ENCODE peak calls at places on chromosomes 4 and X, in seven cellular contexts. W is stimulated activated CD4-positive, alpha-beta T cell treated with anti-CD3 and anti-CD28 coated beads, Interleukin-1b, Interleukin-23, amount 100 ng/mL, for 48 hours; F is brain microvascular endothelial cell; U is endothelial cell; Q is neural crest cell; Z is occipital lobe; R is AG09309. M is an unnamed sample.

GRCh38 chr4:96009720-96010119 is 169.8 kb downstream of the PDHA2 start:
- DNase-seq in W (no peak), Q (no peak), R (no peak), F (no peak), Z (no peak), U (no peak), M (no peak)

GRCh38 chr4:186724048-186724860 is 598 bp upstream of the FAT1 start:
- DNase-seq in R (no peak), F (peak), U (peak), Z (no peak), Q (peak), W (no peak), M (peak)

GRCh38 chrX:18210470-18210869 is 10.2 kb downstream of the BEND2 start:
- DNase-seq in F (no peak), U (no peak), W (no peak), Q (no peak), Z (no peak), R (no peak), M (peak)

GRCh38 chr4:121479801-121480200 is 99.0 kb upstream of the QRFPR start:
- DNase-seq in Q (no peak), W (no peak), R (no peak), F (no peak), U (no peak), Z (no peak), M (no peak)

GRCh38 chrX:16138108-16138427 is 14.7 kb downstream of the GRPR start:
- DNase-seq in U (no peak), W (no peak), Z (no peak), Q (no peak), R (no peak), F (no peak), M (no peak)

GRCh38 chr4:100208459-100208858 is 18.2 kb upstream of the DDIT4L start:
- DNase-seq in F (no peak), Z (no peak), W (no peak), R (no peak), U (no peak), Q (no peak), M (no peak)

GRCh38 chr4:10478621-10479020 is 21.4 kb upstream of the ZNF518B start:
- DNase-seq in Q (no peak), Z (no peak), W (no peak), F (no peak), R (no peak), U (no peak), M (no peak)

GRCh38 chrX:46408553-46409407 is 136.4 kb downstream of the ZNF674 start:
- DNase-seq in F (peak), Q (peak), Z (peak), W (peak), R (peak), U (peak), M (peak)

GRCh38 chr4:62644372-62644771 is 1444.2 kb downstream of the ADGRL3 start:
- DNase-seq in W (no peak), F (peak), Q (no peak), U (peak), R (no peak), Z (no peak), M (peak)

GRCh38 chr4:123506311-123506685 is 109.7 kb downstream of the SPRY1 start:
- DNase-seq in R (no peak), Z (no peak), U (no peak), W (no peak), Q (peak), F (no peak), M (no peak)

GRCh38 chrX:38879631-38880220 is 78.5 kb downstream of the MID1IP1 start:
- DNase-seq in R (no peak), W (no peak), Z (no peak), U (no peak), Q (no peak), F (no peak), M (no peak)

GRCh38 chr4:135533053-135533452 is 1331.5 kb upstream of the PABPC4L start:
- DNase-seq in R (no peak), Q (no peak), Z (no peak), U (no peak), F (no peak), W (no peak), M (no peak)

GRCh38 chr4:173514641-173515217 is 15.3 kb downstream of the HAND2 start:
- DNase-seq in Z (no peak), Q (no peak), F (no peak), R (no peak), W (no peak), U (no peak), M (peak)

GRCh38 chr4:87442889-87443288 is 20.5 kb downstream of the NUDT9 start:
- DNase-seq in W (no peak), U (no peak), F (no peak), R (no peak), Z (no peak), Q (no peak), M (no peak)

GRCh38 chr4:165325732-165326512 is 1.5 kb upstream of the MSMO1 start:
- DNase-seq in Z (no peak), W (no peak), R (no peak), Q (no peak), F (peak), U (no peak), M (peak)

GRCh38 chrX:32582729-32583128 is 628.6 kb downstream of the DMD start:
- DNase-seq in F (no peak), Z (no peak), U (no peak), Q (no peak), W (no peak), R (no peak), M (no peak)

GRCh38 chrX:105483011-105483410 is 262.5 kb upstream of the TEX13A start:
- DNase-seq in R (no peak), W (no peak), F (peak), Z (no peak), U (no peak), Q (no peak), M (no peak)

GRCh38 chr4:104444685-104445084 is 50.0 kb downstream of the CXXC4 start:
- DNase-seq in R (no peak), F (no peak), W (no peak), U (no peak), Z (no peak), Q (no peak), M (no peak)

GRCh38 chr4:128386761-128387599 is 99.4 kb upstream of the PGRMC2 start:
- DNase-seq in Z (peak), U (no peak), Q (no peak), R (peak), W (no peak), F (peak), M (no peak)

GRCh38 chr4:182829196-182829595 is 88.0 kb downstream of the DCTD start:
- DNase-seq in Z (no peak), Q (no peak), F (no peak), U (no peak), R (no peak), W (no peak), M (no peak)

GRCh38 chrX:72394518-72395163 is 88.9 kb upstream of the CITED1 start:
- DNase-seq in U (no peak), F (peak), Q (no peak), R (peak), Z (peak), W (no peak), M (no peak)

GRCh38 chr4:147933316-147933715 is 201.4 kb downstream of the ARHGAP10 start:
- DNase-seq in F (no peak), U (peak), W (no peak), Z (no peak), R (no peak), Q (no peak), M (no peak)

GRCh38 chr4:155593793-155594192 is 72.9 kb upstream of the GUCY1A1 start:
- DNase-seq in R (no peak), F (no peak), Q (no peak), W (no peak), U (no peak), Z (no peak), M (no peak)

GRCh38 chrX:1027133-1027532 is 185.3 kb downstream of the CRLF2 start:
- DNase-seq in R (no peak), U (no peak), F (no peak), W (no peak), Q (no peak), Z (no peak), M (no peak)

GRCh38 chr4:27056281-27056680 is 195.6 kb downstream of the STIM2 start:
- DNase-seq in R (no peak), Z (no peak), F (no peak), U (no peak), Q (no peak), W (no peak), M (no peak)

GRCh38 chrX:78316310-78316709 is 11.1 kb downstream of the CYSLTR1 start:
- DNase-seq in R (no peak), F (no peak), Q (no peak), U (no peak), W (no peak), Z (no peak), M (no peak)

GRCh38 chr4:168907119-168907698 is 102.8 kb downstream of the CBR4 start:
- DNase-seq in W (no peak), Q (no peak), R (no peak), F (peak), U (no peak), Z (no peak), M (no peak)

GRCh38 chr4:3304831-3305609 is 12.2 kb downstream of the RGS12 start:
- DNase-seq in W (no peak), F (no peak), Z (no peak), Q (no peak), U (no peak), R (no peak), M (no peak)

GRCh38 chr4:94649381-94650128 is 108.2 kb upstream of the BMPR1B start:
- DNase-seq in Q (no peak), Z (no peak), F (no peak), U (no peak), W (no peak), R (no peak), M (no peak)

GRCh38 chr4:144338834-144339233 is 198.3 kb upstream of the GYPA start:
- DNase-seq in R (no peak), W (no peak), Z (no peak), U (no peak), F (no peak), Q (no peak), M (no peak)

GRCh38 chrX:136204571-136204970 is 46.6 kb downstream of the MAP7D3 start:
- DNase-seq in Z (no peak), R (no peak), U (peak), F (peak), W (no peak), Q (no peak), M (no peak)

GRCh38 chr4:189940178-189941004 is at the start of gene FRG1:
- DNase-seq in W (peak), Q (peak), U (peak), R (peak), F (peak), Z (no peak), M (peak)

GRCh38 chrX:19840899-19841648 is 46.3 kb downstream of the SH3KBP1 start:
- DNase-seq in Z (no peak), W (peak), Q (no peak), U (no peak), F (no peak), R (no peak), M (no peak)

GRCh38 chr4:94577136-94577535 is 125.4 kb downstream of the PDLIM5 start:
- DNase-seq in F (peak), Z (peak), W (no peak), U (no peak), Q (no peak), R (no peak), M (peak)

GRCh38 chr4:73446336-73446938 is 10.4 kb downstream of the AFP start:
- DNase-seq in Q (no peak), U (peak), R (no peak), F (peak), Z (no peak), W (no peak), M (no peak)

GRCh38 chr4:20987191-20987590 is 286.9 kb downstream of the PACRGL start:
- DNase-seq in W (no peak), R (no peak), Q (no peak), F (no peak), U (no peak), Z (no peak), M (no peak)

GRCh38 chrX:120536056-120536455 is 24.7 kb downstream of the CUL4B start:
- DNase-seq in U (no peak), R (no peak), Q (no peak), W (no peak), F (no peak), Z (no peak), M (no peak)

GRCh38 chr4:40720931-40721330 is 28.8 kb upstream of the NSUN7 start:
- DNase-seq in W (no peak), Q (no peak), F (no peak), U (no peak), R (no peak), Z (no peak), M (no peak)

GRCh38 chr4:155914782-155915181 is 11.3 kb downstream of the TDO2 start:
- DNase-seq in U (no peak), Z (no peak), Q (no peak), F (no peak), R (no peak), W (no peak), M (no peak)

M was measured in retina.